ENCODE peak calls at places on chromosomes 6 and 20, in five cellular contexts. I, E, U, T and K are unnamed samples.

GRCh38 chr6:68976260-68976659 is 341.2 kb downstream of the ADGRB3 start:
- DNase-seq in I (no peak), E (no peak), U (no peak), T (no peak), K (no peak)

GRCh38 chr6:149728499-149729234 is 10.8 kb upstream of the LATS1 start:
- DNase-seq in I (no peak), E (no peak), U (no peak), T (no peak), K (no peak)

GRCh38 chr6:167317172-167317571 is 7.7 kb upstream of the TTLL2 start:
- DNase-seq in I (no peak), E (no peak), U (no peak), T (no peak), K (no peak)

GRCh38 chr6:139708342-139709199 is 334.1 kb upstream of the CITED2 start:
- DNase-seq in I (no peak), E (no peak), U (no peak), T (peak), K (no peak)

GRCh38 chr6:24355422-24355821 is 2.4 kb downstream of the DCDC2 start:
- DNase-seq in I (no peak), E (no peak), U (no peak), T (peak), K (no peak)

GRCh38 chr6:5061152-5061551 is 24.0 kb upstream of the PPP1R3G start:
- DNase-seq in I (no peak), E (no peak), U (no peak), T (no peak), K (no peak)

GRCh38 chr6:11126876-11127275 is 15.4 kb upstream of the ERVFRD-1 start:
- DNase-seq in I (no peak), E (no peak), U (no peak), T (no peak), K (peak)

GRCh38 chr20:57175397-57176010 is 90.9 kb downstream of the BMP7 start:
- DNase-seq in I (no peak), E (no peak), U (no peak), T (no peak), K (no peak)

GRCh38 chr20:46681032-46681854 is 8.0 kb downstream of the TP53RK start:
- DNase-seq in I (peak), E (peak), U (peak), T (peak), K (peak)

GRCh38 chr6:160737934-160738333 is 35.9 kb downstream of the PLG start:
- DNase-seq in I (no peak), E (no peak), U (no peak), T (no peak), K (no peak)

GRCh38 chr20:33999025-33999629 is 5.4 kb downstream of the RALY start:
- DNase-seq in I (no peak), E (no peak), U (no peak), T (no peak), K (no peak)

GRCh38 chr6:151807513-151808330 is at the start of gene ESR1:
- DNase-seq in I (no peak), E (no peak), U (peak), T (peak), K (peak)

GRCh38 chr6:19860235-19860877 is 23.2 kb downstream of the ID4 start:
- DNase-seq in I (no peak), E (no peak), U (no peak), T (no peak), K (no peak)

GRCh38 chr20:53723621-53724020 is 130.0 kb upstream of the ZNF217 start:
- DNase-seq in I (no peak), E (no peak), U (no peak), T (no peak), K (no peak)

GRCh38 chr20:4962257-4962855 is 39.0 kb downstream of the SLC23A2 start:
- DNase-seq in I (no peak), E (no peak), U (no peak), T (no peak), K (no peak)

GRCh38 chr6:150528648-150529285 is 70.9 kb upstream of the PLEKHG1 start:
- DNase-seq in I (no peak), E (no peak), U (no peak), T (peak), K (no peak)

GRCh38 chr6:11222385-11223277 is 9.8 kb downstream of the NEDD9 start:
- DNase-seq in I (no peak), E (no peak), U (no peak), T (no peak), K (no peak)

GRCh38 chr6:13814938-13815575 is 700 bp upstream of the MCUR1 start:
- DNase-seq in I (no peak), E (no peak), U (no peak), T (no peak), K (peak)